ENCODE peak calls at places on chromosomes 11 and 22, in eight cellular contexts. One of them, this sample, is unnamed.

GRCh38 chr22:27578937-27579617 is 222.5 kb downstream of the MN1 start:
- DNase-seq in body of pancreas: no peak
- DNase-seq in lower lobe of right lung: no peak
- DNase-seq in mesendoderm: no peak
- DNase-seq in stomach: no peak
- DNase-seq in psoas muscle: no peak
- DNase-seq in PC-3: no peak
- DNase-seq in adipocyte: no peak
- DNase-seq in this sample: no peak

GRCh38 chr11:121890377-121890776 is 225.6 kb downstream of the BLID start:
- DNase-seq in lower lobe of right lung: no peak
- DNase-seq in body of pancreas: no peak
- DNase-seq in adipocyte: peak; percentile 70
- DNase-seq in psoas muscle: no peak
- DNase-seq in mesendoderm: no peak
- DNase-seq in PC-3: peak; percentile 88
- DNase-seq in stomach: peak; percentile 27
- DNase-seq in this sample: no peak

GRCh38 chr11:44556735-44557409 is 8.6 kb upstream of the CD82 start:
- DNase-seq in lower lobe of right lung: peak; percentile 76
- DNase-seq in mesendoderm: peak; percentile 78
- DNase-seq in adipocyte: peak; percentile 87
- DNase-seq in body of pancreas: peak; percentile 80
- DNase-seq in stomach: peak; percentile 77
- DNase-seq in PC-3: peak; percentile 62
- DNase-seq in psoas muscle: peak; percentile 78
- DNase-seq in this sample: no peak

GRCh38 chr22:44085743-44086741 is 61.9 kb downstream of the PARVB start:
- DNase-seq in psoas muscle: peak; percentile 91
- DNase-seq in PC-3: peak; percentile 90
- DNase-seq in body of pancreas: peak; percentile 83
- DNase-seq in stomach: peak; percentile 85
- DNase-seq in mesendoderm: peak; percentile 66
- DNase-seq in lower lobe of right lung: peak; percentile 53
- DNase-seq in adipocyte: peak; percentile 28
- DNase-seq in this sample: no peak

GRCh38 chr11:118412921-118413320 is 11.5 kb downstream of the ATP5MG start:
- DNase-seq in psoas muscle: no peak
- DNase-seq in adipocyte: no peak
- DNase-seq in body of pancreas: no peak
- DNase-seq in lower lobe of right lung: no peak
- DNase-seq in stomach: no peak
- DNase-seq in mesendoderm: no peak
- DNase-seq in PC-3: no peak
- DNase-seq in this sample: no peak

GRCh38 chr22:48918585-48919186 is 909.0 kb downstream of the BRD1 start:
- DNase-seq in mesendoderm: no peak
- DNase-seq in lower lobe of right lung: no peak
- DNase-seq in psoas muscle: no peak
- DNase-seq in PC-3: no peak
- DNase-seq in adipocyte: no peak
- DNase-seq in stomach: peak; percentile 13
- DNase-seq in body of pancreas: no peak
- DNase-seq in this sample: no peak

GRCh38 chr11:132999031-132999430 is 533.3 kb downstream of the OPCML start:
- DNase-seq in adipocyte: no peak
- DNase-seq in body of pancreas: no peak
- DNase-seq in psoas muscle: no peak
- DNase-seq in lower lobe of right lung: no peak
- DNase-seq in stomach: no peak
- DNase-seq in mesendoderm: no peak
- DNase-seq in PC-3: no peak
- DNase-seq in this sample: no peak

GRCh38 chr11:65417221-65417701 is 5.3 kb upstream of the NEAT1 start:
- DNase-seq in lower lobe of right lung: peak; percentile 66
- DNase-seq in adipocyte: peak; percentile 4
- DNase-seq in mesendoderm: peak; percentile 56
- DNase-seq in stomach: peak; percentile 44
- DNase-seq in psoas muscle: peak; percentile 78
- DNase-seq in PC-3: no peak
- DNase-seq in body of pancreas: peak; percentile 59
- DNase-seq in this sample: no peak

GRCh38 chr11:1360835-1361357 is 28.8 kb upstream of the BRSK2 start:
- DNase-seq in body of pancreas: no peak
- DNase-seq in adipocyte: no peak
- DNase-seq in psoas muscle: no peak
- DNase-seq in PC-3: no peak
- DNase-seq in lower lobe of right lung: no peak
- DNase-seq in mesendoderm: no peak
- DNase-seq in stomach: no peak
- DNase-seq in this sample: no peak

GRCh38 chr22:31496007-31496734 is at the start of gene SFI1:
- DNase-seq in adipocyte: peak; percentile 97
- DNase-seq in lower lobe of right lung: peak; percentile 95
- DNase-seq in mesendoderm: peak; percentile 87
- DNase-seq in psoas muscle: peak; percentile 95
- DNase-seq in stomach: peak; percentile 92
- DNase-seq in PC-3: peak; percentile 81
- DNase-seq in body of pancreas: peak; percentile 91
- DNase-seq in this sample: no peak

GRCh38 chr11:66178871-66179270 is 89.6 kb upstream of the RAB1B start:
- DNase-seq in lower lobe of right lung: no peak
- DNase-seq in body of pancreas: no peak
- DNase-seq in psoas muscle: no peak
- DNase-seq in PC-3: no peak
- DNase-seq in mesendoderm: no peak
- DNase-seq in adipocyte: no peak
- DNase-seq in stomach: no peak
- DNase-seq in this sample: no peak

GRCh38 chr22:49323751-49324415 is 503.8 kb downstream of the BRD1 start:
- DNase-seq in psoas muscle: peak; percentile 41
- DNase-seq in adipocyte: no peak
- DNase-seq in stomach: peak; percentile 14
- DNase-seq in mesendoderm: no peak
- DNase-seq in lower lobe of right lung: peak; percentile 18
- DNase-seq in PC-3: no peak
- DNase-seq in body of pancreas: no peak
- DNase-seq in this sample: peak; percentile 91

DNA sequence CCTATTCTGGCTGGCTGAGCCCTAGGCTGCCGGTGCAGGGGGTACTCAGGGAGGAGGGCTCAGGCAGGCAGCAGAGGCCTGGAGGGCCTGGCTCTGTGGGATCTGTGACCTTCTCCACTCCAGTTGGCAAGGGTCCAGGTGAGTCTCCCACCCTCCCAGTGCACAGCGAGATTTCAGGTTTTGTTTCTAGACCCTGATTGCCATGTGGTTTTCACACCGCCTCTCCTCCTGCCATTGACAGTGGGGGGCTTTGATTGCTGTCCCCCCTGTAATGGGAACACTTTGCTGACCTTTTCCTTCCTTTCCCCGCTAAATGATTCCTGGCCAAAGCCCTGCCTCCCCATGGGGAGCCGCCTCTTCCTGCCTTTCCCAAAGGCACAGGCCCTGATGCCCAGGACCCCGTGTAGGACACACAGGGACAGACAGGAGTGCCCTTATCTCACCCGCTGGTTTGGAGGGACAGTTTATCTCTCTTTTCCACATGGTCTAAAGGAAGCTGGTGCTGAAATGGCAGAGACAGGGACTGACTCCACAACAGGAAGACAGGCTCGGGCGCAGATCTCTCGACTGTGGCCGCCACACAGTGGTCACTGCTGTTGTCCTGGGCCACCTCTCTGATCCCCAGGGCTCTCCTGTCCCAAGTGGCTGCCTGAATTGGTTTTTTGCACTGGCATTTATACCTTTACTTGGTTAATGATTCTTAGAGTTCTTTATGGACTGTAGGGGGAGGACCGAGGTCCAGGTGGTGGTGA is 43.4 kb downstream of the BCR start:
- DNase-seq in mesendoderm: peak; percentile 50
- DNase-seq in adipocyte: no peak
- DNase-seq in body of pancreas: no peak
- DNase-seq in lower lobe of right lung: peak; percentile 53
- DNase-seq in PC-3: no peak
- DNase-seq in psoas muscle: no peak
- DNase-seq in stomach: no peak
- DNase-seq in this sample: no peak
- H3K4me1 ChIP-seq in mesendoderm: peaks cover 39% of the 10 kb centered on the region
- H3K4me1 ChIP-seq in adipocyte: peaks cover 60% of the 10 kb centered on the region
- H3K4me1 ChIP-seq in body of pancreas: peaks cover 42% of the 10 kb centered on the region
- H3K4me1 ChIP-seq in lower lobe of right lung: peaks cover 91% of the 10 kb centered on the region
- H3K4me1 ChIP-seq in PC-3: peaks cover 49% of the 10 kb centered on the region
- H3K4me1 ChIP-seq in psoas muscle: peaks cover 32% of the 10 kb centered on the region
- H3K4me1 ChIP-seq in stomach: peaks cover 83% of the 10 kb centered on the region
- H3K4me1 ChIP-seq in this sample: peaks cover 39% of the 10 kb centered on the region

GRCh38 chr11:12678991-12679390 is 4.8 kb downstream of the TEAD1 start:
- DNase-seq in PC-3: no peak
- DNase-seq in adipocyte: no peak
- DNase-seq in psoas muscle: no peak
- DNase-seq in stomach: no peak
- DNase-seq in body of pancreas: no peak
- DNase-seq in lower lobe of right lung: no peak
- DNase-seq in mesendoderm: no peak
- DNase-seq in this sample: no peak

GRCh38 chr11:12675951-12676711 is 1.9 kb downstream of the TEAD1 start:
- DNase-seq in adipocyte: peak; percentile 59
- DNase-seq in mesendoderm: peak; percentile 55
- DNase-seq in stomach: no peak
- DNase-seq in psoas muscle: no peak
- DNase-seq in lower lobe of right lung: no peak
- DNase-seq in body of pancreas: no peak
- DNase-seq in PC-3: peak; percentile 42
- DNase-seq in this sample: no peak

GRCh38 chr11:12679471-12679870 is 5.2 kb downstream of the TEAD1 start:
- DNase-seq in psoas muscle: no peak
- DNase-seq in stomach: no peak
- DNase-seq in adipocyte: no peak
- DNase-seq in PC-3: no peak
- DNase-seq in lower lobe of right lung: no peak
- DNase-seq in mesendoderm: no peak
- DNase-seq in body of pancreas: no peak
- DNase-seq in this sample: no peak

GRCh38 chr11:12677131-12677530 is 2.9 kb downstream of the TEAD1 start:
- DNase-seq in lower lobe of right lung: no peak
- DNase-seq in psoas muscle: no peak
- DNase-seq in body of pancreas: no peak
- DNase-seq in mesendoderm: peak; percentile 79
- DNase-seq in stomach: no peak
- DNase-seq in PC-3: no peak
- DNase-seq in adipocyte: peak; percentile 70
- DNase-seq in this sample: peak; percentile 69

GRCh38 chr11:12678092-12678491 is 3.9 kb downstream of the TEAD1 start:
- DNase-seq in PC-3: no peak
- DNase-seq in body of pancreas: no peak
- DNase-seq in lower lobe of right lung: no peak
- DNase-seq in stomach: no peak
- DNase-seq in adipocyte: peak; percentile 39
- DNase-seq in psoas muscle: no peak
- DNase-seq in mesendoderm: no peak
- DNase-seq in this sample: no peak
- H3K4me1 ChIP-seq in PC-3: peaks cover 42% of the 10 kb centered on the region
- H3K4me1 ChIP-seq in body of pancreas: peaks cover 63% of the 10 kb centered on the region
- H3K4me1 ChIP-seq in lower lobe of right lung: peaks cover 54% of the 10 kb centered on the region
- H3K4me1 ChIP-seq in stomach: peaks cover 76% of the 10 kb centered on the region
- H3K4me1 ChIP-seq in adipocyte: peaks cover 41% of the 10 kb centered on the region
- H3K4me1 ChIP-seq in psoas muscle: peaks cover 64% of the 10 kb centered on the region
- H3K4me1 ChIP-seq in mesendoderm: peaks cover 24% of the 10 kb centered on the region
- H3K4me1 ChIP-seq in this sample: peaks cover 63% of the 10 kb centered on the region

GRCh38 chr11:34288482-34288881 is 69.3 kb downstream of the ABTB2 start:
- DNase-seq in body of pancreas: no peak
- DNase-seq in PC-3: no peak
- DNase-seq in adipocyte: no peak
- DNase-seq in mesendoderm: no peak
- DNase-seq in lower lobe of right lung: no peak
- DNase-seq in stomach: no peak
- DNase-seq in psoas muscle: no peak
- DNase-seq in this sample: no peak
- H3K4me1 ChIP-seq in body of pancreas: peaks cover 8% of the 10 kb centered on the region
- H3K4me1 ChIP-seq in PC-3: no peaks in the 10 kb centered on the region
- H3K4me1 ChIP-seq in adipocyte: no peaks in the 10 kb centered on the region
- H3K4me1 ChIP-seq in mesendoderm: peaks cover 2% of the 10 kb centered on the region
- H3K4me1 ChIP-seq in lower lobe of right lung: no peaks in the 10 kb centered on the region
- H3K4me1 ChIP-seq in stomach: peaks cover 5% of the 10 kb centered on the region
- H3K4me1 ChIP-seq in psoas muscle: peaks cover 19% of the 10 kb centered on the region
- H3K4me1 ChIP-seq in this sample: peaks cover 11% of the 10 kb centered on the region

GRCh38 chr11:69497221-69497787 is 15.8 kb downstream of the LINC01488 start:
- DNase-seq in mesendoderm: peak; percentile 76
- DNase-seq in stomach: peak; percentile 80
- DNase-seq in adipocyte: peak; percentile 97
- DNase-seq in psoas muscle: peak; percentile 86
- DNase-seq in body of pancreas: peak; percentile 84
- DNase-seq in PC-3: peak; percentile 90
- DNase-seq in lower lobe of right lung: peak; percentile 87
- DNase-seq in this sample: no peak

GRCh38 chr11:69495441-69496201 is 14.2 kb downstream of the LINC01488 start:
- DNase-seq in PC-3: no peak
- DNase-seq in psoas muscle: peak; percentile 40
- DNase-seq in mesendoderm: no peak
- DNase-seq in stomach: no peak
- DNase-seq in body of pancreas: no peak
- DNase-seq in lower lobe of right lung: peak; percentile 30
- DNase-seq in adipocyte: no peak
- DNase-seq in this sample: no peak

GRCh38 chr11:69496631-69497220 is 15.3 kb downstream of the LINC01488 start:
- DNase-seq in stomach: no peak
- DNase-seq in lower lobe of right lung: no peak
- DNase-seq in PC-3: no peak
- DNase-seq in mesendoderm: no peak
- DNase-seq in psoas muscle: peak; percentile 12
- DNase-seq in adipocyte: no peak
- DNase-seq in body of pancreas: no peak
- DNase-seq in this sample: no peak

GRCh38 chr11:69494851-69495250 is 13.4 kb downstream of the LINC01488 start:
- DNase-seq in lower lobe of right lung: peak; percentile 36
- DNase-seq in body of pancreas: no peak
- DNase-seq in mesendoderm: no peak
- DNase-seq in adipocyte: no peak
- DNase-seq in PC-3: no peak
- DNase-seq in psoas muscle: no peak
- DNase-seq in stomach: no peak
- DNase-seq in this sample: no peak

DNA sequence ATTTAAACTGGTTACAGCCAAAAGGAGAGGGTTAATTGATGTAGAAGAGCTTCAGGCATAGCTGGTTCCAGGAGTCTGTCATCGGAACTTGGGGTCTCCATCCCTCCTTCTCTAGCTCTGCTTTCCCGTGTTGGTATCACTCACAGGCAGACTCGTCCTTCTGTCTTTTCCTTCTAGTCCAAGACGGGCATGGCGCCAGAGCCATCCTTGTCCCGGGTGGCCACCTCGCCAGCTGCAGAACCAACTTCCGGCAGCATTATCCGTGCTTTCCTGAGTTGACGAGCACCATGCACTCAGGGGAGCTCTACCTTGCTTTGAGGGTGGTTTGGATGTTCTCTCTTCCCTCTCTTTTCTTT is 14.7 kb downstream of the LINC01488 start:
- DNase-seq in body of pancreas: no peak
- DNase-seq in lower lobe of right lung: peak; percentile 43
- DNase-seq in PC-3: no peak
- DNase-seq in mesendoderm: no peak
- DNase-seq in stomach: no peak
- DNase-seq in psoas muscle: peak; percentile 44
- DNase-seq in adipocyte: no peak
- DNase-seq in this sample: no peak
- H3K4me1 ChIP-seq in body of pancreas: peaks cover 19% of the 10 kb centered on the region
- H3K4me1 ChIP-seq in lower lobe of right lung: peaks cover 25% of the 10 kb centered on the region
- H3K4me1 ChIP-seq in PC-3: peaks cover 14% of the 10 kb centered on the region
- H3K4me1 ChIP-seq in mesendoderm: no peaks in the 10 kb centered on the region
- H3K4me1 ChIP-seq in stomach: peaks cover 23% of the 10 kb centered on the region
- H3K4me1 ChIP-seq in psoas muscle: peaks cover 15% of the 10 kb centered on the region
- H3K4me1 ChIP-seq in adipocyte: peaks cover 13% of the 10 kb centered on the region
- H3K4me1 ChIP-seq in this sample: peaks cover 25% of the 10 kb centered on the region

GRCh38 chr11:125694951-125695350 is 14.3 kb upstream of the ACRV1 start:
- DNase-seq in stomach: no peak
- DNase-seq in body of pancreas: no peak
- DNase-seq in adipocyte: no peak
- DNase-seq in mesendoderm: no peak
- DNase-seq in PC-3: no peak
- DNase-seq in psoas muscle: no peak
- DNase-seq in lower lobe of right lung: no peak
- DNase-seq in this sample: no peak
- H3K4me1 ChIP-seq in stomach: no peaks in the 10 kb centered on the region
- H3K4me1 ChIP-seq in body of pancreas: no peaks in the 10 kb centered on the region
- H3K4me1 ChIP-seq in adipocyte: no peaks in the 10 kb centered on the region
- H3K4me1 ChIP-seq in mesendoderm: no peaks in the 10 kb centered on the region
- H3K4me1 ChIP-seq in PC-3: no peaks in the 10 kb centered on the region
- H3K4me1 ChIP-seq in psoas muscle: no peaks in the 10 kb centered on the region
- H3K4me1 ChIP-seq in lower lobe of right lung: no peaks in the 10 kb centered on the region
- H3K4me1 ChIP-seq in this sample: no peaks in the 10 kb centered on the region

This sample was measured in vagina.